ENCODE peak calls at places on chromosomes 16 and 17, in five cellular contexts. U is cardiac fibroblast, O is BJ, V is Caco-2, K is osteocyte. B is an unnamed sample.

GRCh38 chr17:57649731-57650484 is 95.2 kb downstream of the CCDC182 start:
- DNase-seq in U (peak; percentile 45), O (no peak), V (no peak), K (no peak), B (no peak)

GRCh38 chr17:39612935-39613465 is 5.3 kb upstream of the NEUROD2 start:
- DNase-seq in U (no peak), O (no peak), V (no peak), K (no peak), B (no peak)

GRCh38 chr17:58783380-58783779 is 27.7 kb downstream of the PPM1E start:
- DNase-seq in U (peak; percentile 7), O (no peak), V (no peak), K (no peak), B (no peak)

GRCh38 chr16:23676924-23677480 is 1.7 kb upstream of the PLK1 start:
- DNase-seq in U (peak; percentile 43), O (no peak), V (no peak), K (no peak), B (no peak)

GRCh38 chr16:27363797-27364196 is 38.2 kb upstream of the IL21R start:
- DNase-seq in U (no peak), O (no peak), V (no peak), K (no peak), B (no peak)

GRCh38 chr16:57619133-57619605 is 9.3 kb upstream of the ADGRG1 start:
- DNase-seq in U (no peak), O (no peak), V (no peak), K (no peak), B (no peak)

GRCh38 chr17:77946900-77947643 is 11.4 kb upstream of the TNRC6C start:
- DNase-seq in U (no peak), O (no peak), V (no peak), K (no peak), B (no peak)

GRCh38 chr17:46837521-46837920 is 13.9 kb upstream of the WNT9B start:
- DNase-seq in U (no peak), O (no peak), V (no peak), K (no peak), B (no peak)

GRCh38 chr17:76417499-76418143 is 33.2 kb downstream of the SPHK1 start:
- DNase-seq in U (no peak), O (no peak), V (no peak), K (no peak), B (no peak)

GRCh38 chr16:88822281-88823040 is 10.7 kb upstream of the APRT start:
- DNase-seq in U (no peak), O (no peak), V (no peak), K (no peak), B (no peak)

GRCh38 chr17:65664296-65664695 is 102.8 kb upstream of the AXIN2 start:
- DNase-seq in U (peak; percentile 92), O (no peak), V (no peak), K (no peak), B (no peak)

GRCh38 chr16:68372806-68373205 is 62.0 kb downstream of the PRMT7 start:
- DNase-seq in U (no peak), O (no peak), V (no peak), K (no peak), B (no peak)

GRCh38 chr17:66970797-66971196 is 6.3 kb downstream of the CACNG4 start:
- DNase-seq in U (no peak), O (no peak), V (no peak), K (no peak), B (no peak)

GRCh38 chr17:16026895-16027294 is 27.3 kb downstream of the TTC19 start:
- DNase-seq in U (no peak), O (no peak), V (no peak), K (no peak), B (no peak)

GRCh38 chr16:85650864-85651811 is 37.6 kb downstream of the GINS2 start:
- DNase-seq in U (no peak), O (no peak), V (no peak), K (no peak), B (no peak)

GRCh38 chr16:2779978-2780898 is 3.2 kb upstream of the ELOB start:
- DNase-seq in U (no peak), O (no peak), V (no peak), K (no peak), B (no peak)

GRCh38 chr17:12231027-12231682 is 210.5 kb downstream of the MAP2K4 start:
- DNase-seq in U (peak; percentile 63), O (no peak), V (no peak), K (no peak), B (no peak)

GRCh38 chr16:53053967-53054669 is 673 bp upstream of the CHD9 start:
- DNase-seq in U (peak; percentile 45), O (no peak), V (peak; percentile 39), K (no peak), B (no peak)

GRCh38 chr17:55717898-55718735 is 4.5 kb downstream of the TMEM100 start:
- DNase-seq in U (peak; percentile 87), O (no peak), V (peak; percentile 69), K (peak; percentile 88), B (peak; percentile 64)

GRCh38 chr17:36755586-36755985 is 154.2 kb downstream of the MRM1 start:
- DNase-seq in U (peak; percentile 20), O (no peak), V (no peak), K (no peak), B (no peak)

GRCh38 chr17:40346768-40347154 is 17.8 kb downstream of the GJD3 start:
- DNase-seq in U (no peak), O (no peak), V (no peak), K (no peak), B (no peak)

GRCh38 chr17:72603346-72604242 is 482.8 kb downstream of the SOX9 start:
- DNase-seq in U (peak; percentile 93), O (no peak), V (no peak), K (no peak), B (no peak)

GRCh38 chr16:27264151-27264550 is 4.4 kb downstream of the NSMCE1 start:
- DNase-seq in U (peak; percentile 87), O (peak; percentile 45), V (peak; percentile 53), K (no peak), B (no peak)

GRCh38 chr17:21286771-21287702 is 2.5 kb downstream of the MAP2K3 start:
- DNase-seq in U (no peak), O (no peak), V (no peak), K (no peak), B (no peak)

GRCh38 chr17:6450926-6451717 is 6.9 kb downstream of the PIMREG start:
- DNase-seq in U (no peak), O (no peak), V (no peak), K (no peak), B (no peak)

GRCh38 chr17:18322522-18322921 is 7.4 kb downstream of the SMCR8 start:
- DNase-seq in U (no peak), O (no peak), V (no peak), K (no peak), B (no peak)

GRCh38 chr17:18324140-18325049 is 9.3 kb downstream of the SMCR8 start:
- DNase-seq in U (no peak), O (no peak), V (no peak), K (no peak), B (no peak)

GRCh38 chr17:18321309-18321708 is 6.2 kb downstream of the SMCR8 start:
- DNase-seq in U (peak; percentile 50), O (no peak), V (no peak), K (no peak), B (no peak)

GRCh38 chr17:18323507-18324139 is 8.5 kb downstream of the SMCR8 start:
- DNase-seq in U (no peak), O (no peak), V (no peak), K (no peak), B (no peak)

DNA sequence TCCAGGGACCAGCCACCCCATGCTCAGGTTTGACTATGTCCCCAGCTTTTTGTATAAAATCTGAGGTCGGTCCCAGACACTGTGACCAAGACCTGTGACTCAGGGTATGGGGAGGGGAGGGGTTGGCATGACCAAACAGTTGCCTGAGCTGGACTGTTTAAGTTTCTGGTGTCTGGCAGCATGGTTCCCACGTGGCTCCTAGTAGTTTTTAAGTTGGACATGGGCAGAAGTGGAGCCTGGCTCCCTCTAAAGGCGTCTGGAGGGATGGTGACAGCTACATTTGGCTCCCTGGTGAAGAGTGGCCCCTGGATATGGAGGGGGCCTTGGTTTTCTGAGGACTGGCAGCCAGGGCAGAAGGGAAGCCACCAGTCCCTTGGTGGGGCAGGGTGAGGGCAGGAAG is 7.9 kb downstream of the SMCR8 start:
- DNase-seq in U (peak; percentile 26), O (no peak), V (no peak), K (no peak), B (no peak)
- TF ChIP-seq CTCF in U (peak; percentile 18), O (no peak), V (no peak), K (no peak), B (no peak)

GRCh38 chr17:80894439-80894721 is 97.3 kb upstream of the CHMP6 start:
- DNase-seq in U (no peak), O (no peak), V (no peak), K (no peak), B (no peak)
- TF ChIP-seq CTCF in U (peak; percentile 11), O (peak; percentile 9), V (no peak), K (peak; percentile 17), B (no peak)

GRCh38 chr17:45718791-45719190 is 65.3 kb upstream of the CRHR1 start:
- DNase-seq in U (no peak), O (peak; percentile 5), V (no peak), K (no peak), B (no peak)

GRCh38 chr17:45720386-45720785 is 63.7 kb upstream of the CRHR1 start:
- DNase-seq in U (no peak), O (no peak), V (no peak), K (no peak), B (no peak)

GRCh38 chr17:45722161-45722560 is 62.0 kb upstream of the CRHR1 start:
- DNase-seq in U (peak; percentile 9), O (no peak), V (peak; percentile 58), K (no peak), B (no peak)

GRCh38 chr17:45715787-45716186 is 68.3 kb upstream of the CRHR1 start:
- DNase-seq in U (no peak), O (no peak), V (no peak), K (no peak), B (no peak)

GRCh38 chr17:45719335-45720071 is 64.6 kb upstream of the CRHR1 start:
- DNase-seq in U (peak; percentile 72), O (peak; percentile 32), V (no peak), K (no peak), B (no peak)
- TF ChIP-seq CTCF in U (peak; percentile 61), O (peak; percentile 62), V (peak; percentile 35), K (peak; percentile 33), B (peak; percentile 48)

GRCh38 chr17:18191967-18192366 is 8.3 kb downstream of the ALKBH5 start:
- DNase-seq in U (peak; percentile 7), O (no peak), V (no peak), K (no peak), B (no peak)
- TF ChIP-seq CTCF in U (peak; percentile 47), O (peak; percentile 53), V (peak; percentile 33), K (peak; percentile 22), B (peak; percentile 18)

DNA sequence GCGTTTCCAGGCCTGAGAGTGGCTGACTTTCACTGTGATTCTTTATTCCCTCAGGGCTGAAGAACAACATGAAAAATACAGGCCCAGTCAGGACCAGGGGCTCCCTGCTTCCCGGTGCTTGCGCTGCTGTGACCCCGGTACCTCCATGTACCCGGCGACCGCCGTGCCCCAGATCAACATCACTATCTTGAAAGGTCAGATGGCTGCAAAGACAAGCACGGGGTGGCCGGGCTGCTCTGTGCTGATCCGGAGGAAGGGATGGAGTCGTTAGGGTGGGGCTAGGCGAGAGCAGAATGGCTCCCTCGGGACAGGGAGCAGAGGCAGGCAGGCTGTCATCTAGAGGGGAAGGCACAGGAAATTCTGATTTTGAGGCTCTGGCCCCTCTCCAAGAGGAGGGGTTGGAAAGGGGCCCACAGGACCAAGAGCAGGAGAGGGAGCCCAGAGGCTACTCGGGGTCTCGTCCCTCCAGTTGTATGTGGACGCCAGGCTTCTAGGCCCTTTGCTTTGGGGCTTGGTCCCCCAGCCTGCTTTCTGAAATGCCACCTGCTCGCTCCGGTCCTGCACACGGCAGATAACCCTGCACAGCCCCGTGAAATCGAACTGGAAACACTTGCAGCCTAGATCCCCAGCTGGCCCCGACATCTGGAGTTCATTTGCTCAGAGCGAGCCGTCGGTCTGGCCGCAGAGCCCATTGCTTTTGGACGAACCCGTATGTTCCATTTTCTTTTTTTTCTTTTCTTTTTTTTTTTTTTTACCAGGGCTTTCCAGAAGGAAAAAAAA is 22.7 kb downstream of the C1QTNF1 start:
- DNase-seq in U (no peak), O (no peak), V (no peak), K (no peak), B (no peak)
- TF ChIP-seq CTCF in U (no peak), O (no peak), V (no peak), K (no peak), B (no peak)

B was measured in progenitor cell of endocrine pancreas.